ENCODE peak calls at places on chromosomes 12 and 14, in seven cellular contexts. One of them, this sample, is unnamed.

GRCh38 chr14:24406416-24406815 is 7.6 kb downstream of the NYNRIN start:
- DNase-seq in stomach: no peak
- DNase-seq in HFF-Myc: no peak
- DNase-seq in astrocyte: no peak
- DNase-seq in thoracic aorta: no peak
- DNase-seq in astrocyte of the spinal cord: no peak
- DNase-seq in body of pancreas: no peak
- DNase-seq in this sample: no peak

GRCh38 chr12:124351422-124351821 is 56.5 kb downstream of the RFLNA start:
- DNase-seq in astrocyte: no peak
- DNase-seq in thoracic aorta: no peak
- DNase-seq in astrocyte of the spinal cord: no peak
- DNase-seq in HFF-Myc: no peak
- DNase-seq in body of pancreas: no peak
- DNase-seq in stomach: no peak
- DNase-seq in this sample: no peak

GRCh38 chr12:54287316-54288157 is 7.0 kb downstream of the HNRNPA1 start:
- DNase-seq in thoracic aorta: no peak
- DNase-seq in HFF-Myc: no peak
- DNase-seq in body of pancreas: no peak
- DNase-seq in stomach: no peak
- DNase-seq in astrocyte: no peak
- DNase-seq in astrocyte of the spinal cord: no peak
- DNase-seq in this sample: no peak

GRCh38 chr12:6827982-6828670 is at the start of gene P3H3:
- DNase-seq in astrocyte: peak
- DNase-seq in stomach: no peak
- DNase-seq in thoracic aorta: no peak
- DNase-seq in body of pancreas: no peak
- DNase-seq in HFF-Myc: no peak
- DNase-seq in astrocyte of the spinal cord: peak
- DNase-seq in this sample: no peak

GRCh38 chr14:31024577-31025334 is 693 bp upstream of the AP4S1 start:
- DNase-seq in body of pancreas: no peak
- DNase-seq in astrocyte: peak
- DNase-seq in thoracic aorta: no peak
- DNase-seq in HFF-Myc: no peak
- DNase-seq in stomach: no peak
- DNase-seq in astrocyte of the spinal cord: peak
- DNase-seq in this sample: no peak

GRCh38 chr12:32253154-32253795 is 146.1 kb upstream of the FGD4 start:
- DNase-seq in astrocyte of the spinal cord: no peak
- DNase-seq in body of pancreas: no peak
- DNase-seq in astrocyte: no peak
- DNase-seq in stomach: no peak
- DNase-seq in HFF-Myc: no peak
- DNase-seq in thoracic aorta: no peak
- DNase-seq in this sample: no peak

GRCh38 chr12:46371718-46372130 is 849 bp downstream of the SLC38A2 start:
- DNase-seq in stomach: peak
- DNase-seq in astrocyte: no peak
- DNase-seq in body of pancreas: peak
- DNase-seq in astrocyte of the spinal cord: peak
- DNase-seq in thoracic aorta: peak
- DNase-seq in HFF-Myc: no peak
- DNase-seq in this sample: no peak

GRCh38 chr12:80634903-80635302 is 72.5 kb upstream of the MYF6 start:
- DNase-seq in astrocyte of the spinal cord: no peak
- DNase-seq in thoracic aorta: no peak
- DNase-seq in stomach: no peak
- DNase-seq in HFF-Myc: no peak
- DNase-seq in astrocyte: no peak
- DNase-seq in body of pancreas: no peak
- DNase-seq in this sample: no peak

GRCh38 chr14:89276424-89276975 is 140.5 kb downstream of the FOXN3 start:
- DNase-seq in body of pancreas: no peak
- DNase-seq in HFF-Myc: peak
- DNase-seq in thoracic aorta: no peak
- DNase-seq in astrocyte of the spinal cord: peak
- DNase-seq in astrocyte: peak
- DNase-seq in stomach: no peak
- DNase-seq in this sample: no peak

GRCh38 chr14:61254803-61255526 is 26.2 kb downstream of the TMEM30B start:
- DNase-seq in body of pancreas: no peak
- DNase-seq in astrocyte of the spinal cord: no peak
- DNase-seq in stomach: no peak
- DNase-seq in thoracic aorta: no peak
- DNase-seq in HFF-Myc: no peak
- DNase-seq in astrocyte: no peak
- DNase-seq in this sample: no peak

GRCh38 chr14:61255968-61256367 is 25.2 kb downstream of the TMEM30B start:
- DNase-seq in stomach: no peak
- DNase-seq in astrocyte: no peak
- DNase-seq in thoracic aorta: no peak
- DNase-seq in body of pancreas: no peak
- DNase-seq in astrocyte of the spinal cord: no peak
- DNase-seq in HFF-Myc: no peak
- DNase-seq in this sample: no peak

GRCh38 chr14:61250063-61250462 is 31.1 kb downstream of the TMEM30B start:
- DNase-seq in HFF-Myc: no peak
- DNase-seq in astrocyte of the spinal cord: no peak
- DNase-seq in stomach: no peak
- DNase-seq in astrocyte: no peak
- DNase-seq in body of pancreas: no peak
- DNase-seq in thoracic aorta: no peak
- DNase-seq in this sample: no peak

GRCh38 chr14:61252354-61253063 is 28.6 kb downstream of the TMEM30B start:
- DNase-seq in thoracic aorta: peak
- DNase-seq in astrocyte: peak
- DNase-seq in body of pancreas: peak
- DNase-seq in HFF-Myc: peak
- DNase-seq in astrocyte of the spinal cord: peak
- DNase-seq in stomach: peak
- DNase-seq in this sample: peak

DNA sequence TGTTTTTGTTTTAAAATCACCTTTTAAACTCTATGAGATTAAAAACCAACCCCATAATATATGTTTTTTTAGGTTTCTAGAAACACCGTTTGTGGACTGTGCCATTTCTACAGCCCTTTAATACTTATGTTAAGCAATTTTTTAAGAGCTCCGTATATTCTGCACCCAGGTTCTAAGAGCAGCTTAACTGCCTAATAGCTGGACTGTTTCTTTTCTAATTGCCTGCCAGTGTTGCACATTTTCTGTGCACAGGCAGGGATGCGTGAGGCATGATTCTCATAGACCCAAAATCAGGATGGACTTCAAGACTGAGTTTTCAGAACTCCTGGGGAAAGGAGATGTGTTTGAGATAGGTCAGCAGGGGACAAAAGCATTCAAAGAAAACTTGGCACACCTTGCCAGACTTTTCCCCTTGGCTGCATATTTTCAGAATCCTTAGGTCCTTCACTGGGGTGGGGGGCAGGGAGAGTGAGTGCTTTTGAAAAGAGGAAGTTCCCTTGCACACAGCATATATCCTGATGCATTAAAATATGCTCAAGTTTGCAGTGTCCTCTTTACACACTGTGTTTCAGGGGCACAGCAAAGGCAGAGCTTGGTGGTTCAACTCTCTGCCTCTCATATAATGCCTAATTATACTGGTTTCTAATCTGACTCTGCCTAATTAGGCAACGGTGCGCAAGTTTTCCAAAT is 27.9 kb downstream of the TMEM30B start:
- DNase-seq in astrocyte of the spinal cord: no peak
- DNase-seq in astrocyte: no peak
- DNase-seq in thoracic aorta: no peak
- DNase-seq in stomach: no peak
- DNase-seq in HFF-Myc: no peak
- DNase-seq in body of pancreas: no peak
- DNase-seq in this sample: no peak
- TF ChIP-seq CTCF in astrocyte of the spinal cord: no peak
- TF ChIP-seq CTCF in astrocyte: no peak
- TF ChIP-seq CTCF in thoracic aorta: no peak
- TF ChIP-seq CTCF in stomach: no peak
- TF ChIP-seq CTCF in HFF-Myc: no peak
- TF ChIP-seq CTCF in body of pancreas: no peak
- TF ChIP-seq CTCF in this sample: no peak

GRCh38 chr14:23008836-23009235 is 1.1 kb downstream of the C14orf93 start:
- DNase-seq in stomach: no peak
- DNase-seq in HFF-Myc: peak
- DNase-seq in astrocyte of the spinal cord: peak
- DNase-seq in astrocyte: no peak
- DNase-seq in body of pancreas: no peak
- DNase-seq in thoracic aorta: no peak
- DNase-seq in this sample: no peak

GRCh38 chr14:23002592-23002991 is 7.4 kb downstream of the C14orf93 start:
- DNase-seq in body of pancreas: no peak
- DNase-seq in stomach: no peak
- DNase-seq in thoracic aorta: no peak
- DNase-seq in astrocyte of the spinal cord: no peak
- DNase-seq in astrocyte: no peak
- DNase-seq in HFF-Myc: no peak
- DNase-seq in this sample: no peak

GRCh38 chr14:23006544-23007419 is 3.2 kb downstream of the C14orf93 start:
- DNase-seq in astrocyte of the spinal cord: peak
- DNase-seq in HFF-Myc: peak
- DNase-seq in thoracic aorta: peak
- DNase-seq in body of pancreas: peak
- DNase-seq in astrocyte: peak
- DNase-seq in stomach: peak
- DNase-seq in this sample: peak

GRCh38 chr14:23005861-23006534 is 3.9 kb downstream of the C14orf93 start:
- DNase-seq in stomach: no peak
- DNase-seq in astrocyte of the spinal cord: peak
- DNase-seq in body of pancreas: no peak
- DNase-seq in HFF-Myc: no peak
- DNase-seq in thoracic aorta: no peak
- DNase-seq in astrocyte: peak
- DNase-seq in this sample: no peak

DNA sequence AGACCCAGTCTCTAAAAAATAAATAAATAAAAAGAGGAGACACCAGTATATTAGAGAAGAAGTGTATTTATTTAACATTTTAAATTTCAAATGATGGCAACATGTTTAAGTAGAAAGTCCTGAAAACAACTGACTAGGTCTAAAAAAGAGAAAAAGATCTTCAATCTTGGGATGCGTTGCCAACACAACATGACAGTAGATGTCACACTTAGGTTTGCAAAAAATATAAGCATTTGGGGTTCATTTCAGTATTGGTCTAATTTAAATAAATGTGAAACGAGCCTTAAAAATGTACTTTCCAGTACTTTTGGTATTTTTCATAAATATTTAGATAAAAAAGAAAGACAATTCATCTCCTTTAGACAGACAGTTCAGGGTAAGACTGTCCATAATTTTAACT is 4.5 kb downstream of the C14orf93 start:
- DNase-seq in astrocyte: no peak
- DNase-seq in thoracic aorta: no peak
- DNase-seq in astrocyte of the spinal cord: no peak
- DNase-seq in HFF-Myc: no peak
- DNase-seq in stomach: no peak
- DNase-seq in body of pancreas: no peak
- DNase-seq in this sample: no peak
- H3K4me3 ChIP-seq in astrocyte: no peak
- H3K4me3 ChIP-seq in thoracic aorta: no peak
- H3K4me3 ChIP-seq in astrocyte of the spinal cord: no peak
- H3K4me3 ChIP-seq in HFF-Myc: no peak
- H3K4me3 ChIP-seq in stomach: no peak
- H3K4me3 ChIP-seq in body of pancreas: no peak
- H3K4me3 ChIP-seq in this sample: no peak

GRCh38 chr12:27523305-27523641 is 733 bp upstream of the PPFIBP1 start:
- DNase-seq in astrocyte: no peak
- DNase-seq in thoracic aorta: no peak
- DNase-seq in body of pancreas: no peak
- DNase-seq in HFF-Myc: no peak
- DNase-seq in stomach: no peak
- DNase-seq in astrocyte of the spinal cord: no peak
- DNase-seq in this sample: no peak

GRCh38 chr12:27524489-27524835 is 456 bp downstream of the PPFIBP1 start:
- DNase-seq in body of pancreas: no peak
- DNase-seq in thoracic aorta: no peak
- DNase-seq in astrocyte: no peak
- DNase-seq in HFF-Myc: no peak
- DNase-seq in astrocyte of the spinal cord: no peak
- DNase-seq in stomach: no peak
- DNase-seq in this sample: no peak

GRCh38 chr12:27525373-27525772 is 1.4 kb downstream of the PPFIBP1 start:
- DNase-seq in astrocyte of the spinal cord: peak
- DNase-seq in stomach: no peak
- DNase-seq in thoracic aorta: no peak
- DNase-seq in astrocyte: peak
- DNase-seq in body of pancreas: no peak
- DNase-seq in HFF-Myc: no peak
- DNase-seq in this sample: no peak

GRCh38 chr12:27524839-27525238 is 833 bp downstream of the PPFIBP1 start:
- DNase-seq in astrocyte of the spinal cord: peak
- DNase-seq in HFF-Myc: no peak
- DNase-seq in stomach: no peak
- DNase-seq in body of pancreas: no peak
- DNase-seq in thoracic aorta: no peak
- DNase-seq in astrocyte: no peak
- DNase-seq in this sample: no peak

GRCh38 chr12:27523642-27524488 is at the start of gene PPFIBP1:
- DNase-seq in thoracic aorta: peak
- DNase-seq in HFF-Myc: peak
- DNase-seq in astrocyte: peak
- DNase-seq in stomach: peak
- DNase-seq in body of pancreas: peak
- DNase-seq in astrocyte of the spinal cord: peak
- DNase-seq in this sample: peak
- TF ChIP-seq CTCF in thoracic aorta: peak
- TF ChIP-seq CTCF in HFF-Myc: no peak
- TF ChIP-seq CTCF in astrocyte: no peak
- TF ChIP-seq CTCF in stomach: no peak
- TF ChIP-seq CTCF in body of pancreas: peak
- TF ChIP-seq CTCF in astrocyte of the spinal cord: peak
- TF ChIP-seq CTCF in this sample: peak

GRCh38 chr12:9114946-9115345 is 773 bp downstream of the A2M start:
- DNase-seq in HFF-Myc: no peak
- DNase-seq in thoracic aorta: no peak
- DNase-seq in stomach: no peak
- DNase-seq in body of pancreas: no peak
- DNase-seq in astrocyte: no peak
- DNase-seq in astrocyte of the spinal cord: no peak
- DNase-seq in this sample: no peak

GRCh38 chr12:9112076-9112853 is 3.5 kb downstream of the A2M start:
- DNase-seq in astrocyte: no peak
- DNase-seq in thoracic aorta: no peak
- DNase-seq in astrocyte of the spinal cord: no peak
- DNase-seq in body of pancreas: no peak
- DNase-seq in HFF-Myc: no peak
- DNase-seq in stomach: no peak
- DNase-seq in this sample: no peak

GRCh38 chr12:9113987-9114309 is 1.8 kb downstream of the A2M start:
- DNase-seq in HFF-Myc: no peak
- DNase-seq in stomach: no peak
- DNase-seq in thoracic aorta: no peak
- DNase-seq in astrocyte: no peak
- DNase-seq in body of pancreas: no peak
- DNase-seq in astrocyte of the spinal cord: no peak
- DNase-seq in this sample: no peak

GRCh38 chr12:9111525-9111924 is 4.2 kb downstream of the A2M start:
- DNase-seq in stomach: no peak
- DNase-seq in astrocyte of the spinal cord: no peak
- DNase-seq in thoracic aorta: no peak
- DNase-seq in HFF-Myc: no peak
- DNase-seq in body of pancreas: no peak
- DNase-seq in astrocyte: no peak
- DNase-seq in this sample: no peak

GRCh38 chr12:9113296-9113986 is 2.3 kb downstream of the A2M start:
- DNase-seq in stomach: no peak
- DNase-seq in astrocyte: no peak
- DNase-seq in astrocyte of the spinal cord: no peak
- DNase-seq in body of pancreas: no peak
- DNase-seq in thoracic aorta: no peak
- DNase-seq in HFF-Myc: no peak
- DNase-seq in this sample: no peak
- H3K4me3 ChIP-seq in stomach: peak
- H3K4me3 ChIP-seq in astrocyte: no peak
- H3K4me3 ChIP-seq in astrocyte of the spinal cord: no peak
- H3K4me3 ChIP-seq in body of pancreas: no peak
- H3K4me3 ChIP-seq in thoracic aorta: peak
- H3K4me3 ChIP-seq in HFF-Myc: no peak
- H3K4me3 ChIP-seq in this sample: no peak